ENCODE peak calls at places on chromosomes 4 and X, in ten cellular contexts. Y is mesenchymal stem cell; R is activated CD4-positive, alpha-beta T cell treated with anti-CD3 and anti-CD28 coated beads for 36 hours; W is HT1080; V is AG09309; D is Daoy; P is stimulated activated CD4-positive, alpha-beta T cell treated with anti-CD3 and anti-CD28 coated beads, Interleukin-2, amount 100 ng/mL, for 48 hours; A is NCI-H226; H is NCI-H1092; O is lung microvascular endothelial cell. C is an unnamed sample.
A peak's percentile ranks its signal among the peaks of the same experiment; 100 is the strongest.

GRCh38 chr4:140176735-140177134 is 22.8 kb upstream of the MAML3 start:
- DNase-seq in Y (peak; percentile 56), R (no peak), W (peak; percentile 94), V (no peak), D (peak; percentile 9), P (no peak), A (no peak), H (no peak), O (peak; percentile 72), C (no peak)

GRCh38 chr4:24105183-24106039 is 215.6 kb upstream of the PPARGC1A start:
- DNase-seq in Y (peak; percentile 91), R (no peak), W (peak; percentile 89), V (peak; percentile 80), D (peak; percentile 78), P (no peak), A (peak; percentile 85), H (no peak), O (peak; percentile 55), C (no peak)

GRCh38 chr4:127055349-127055748 is 577.4 kb upstream of the INTU start:
- DNase-seq in Y (no peak), R (no peak), W (peak; percentile 84), V (no peak), D (peak; percentile 17), P (no peak), A (no peak), H (peak; percentile 94), O (no peak), C (no peak)

GRCh38 chr4:20252656-20253271 is 1.1 kb downstream of the SLIT2 start:
- DNase-seq in Y (peak; percentile 38), R (peak; percentile 13), W (no peak), V (no peak), D (peak; percentile 28), P (no peak), A (no peak), H (no peak), O (peak; percentile 50), C (no peak)

GRCh38 chrX:20265221-20265725 is 1.4 kb downstream of the RPS6KA3 start:
- DNase-seq in Y (peak; percentile 80), R (peak; percentile 86), W (peak; percentile 59), V (no peak), D (peak; percentile 83), P (peak; percentile 48), A (peak; percentile 82), H (no peak), O (peak; percentile 71), C (no peak)

GRCh38 chrX:129665916-129666644 is 11.3 kb upstream of the APLN start:
- DNase-seq in Y (peak; percentile 72), R (no peak), W (peak; percentile 90), V (peak; percentile 23), D (peak; percentile 81), P (no peak), A (peak; percentile 83), H (no peak), O (peak; percentile 88), C (no peak)

GRCh38 chr4:33133723-33134122 is 2413.6 kb downstream of the PCDH7 start:
- DNase-seq in Y (no peak), R (no peak), W (no peak), V (no peak), D (no peak), P (no peak), A (no peak), H (no peak), O (no peak), C (no peak)

GRCh38 chr4:95124906-95125504 is 367.2 kb downstream of the BMPR1B start:
- DNase-seq in Y (peak; percentile 73), R (peak; percentile 14), W (peak; percentile 48), V (peak; percentile 48), D (peak; percentile 51), P (no peak), A (peak; percentile 25), H (no peak), O (peak; percentile 74), C (no peak)

GRCh38 chr4:87949961-87950360 is 25.6 kb upstream of the SPP1 start:
- DNase-seq in Y (peak; percentile 28), R (no peak), W (peak; percentile 86), V (no peak), D (peak; percentile 59), P (no peak), A (peak; percentile 80), H (no peak), O (peak; percentile 82), C (no peak)

GRCh38 chrX:56783450-56783831 is 54.4 kb downstream of the NBDY start:
- DNase-seq in Y (no peak), R (no peak), W (no peak), V (no peak), D (no peak), P (peak; percentile 72), A (no peak), H (no peak), O (peak; percentile 49), C (no peak)

GRCh38 chr4:159505275-159505975 is 402.5 kb downstream of the RAPGEF2 start:
- DNase-seq in Y (no peak), R (no peak), W (no peak), V (no peak), D (no peak), P (no peak), A (no peak), H (no peak), O (no peak), C (no peak)

GRCh38 chr4:82217986-82218715 is 155.6 kb downstream of the HNRNPD start:
- DNase-seq in Y (no peak), R (peak; percentile 28), W (no peak), V (no peak), D (no peak), P (no peak), A (no peak), H (no peak), O (peak; percentile 6), C (no peak)

GRCh38 chr4:108135549-108136209 is 33.1 kb downstream of the LEF1 start:
- DNase-seq in Y (no peak), R (peak; percentile 42), W (no peak), V (no peak), D (no peak), P (no peak), A (no peak), H (no peak), O (no peak), C (no peak)

GRCh38 chr4:163166041-163166579 is 580 bp downstream of the NAF1 start:
- DNase-seq in Y (peak; percentile 77), R (peak; percentile 73), W (peak; percentile 47), V (no peak), D (peak; percentile 27), P (peak; percentile 39), A (no peak), H (peak; percentile 19), O (peak; percentile 56), C (no peak)

GRCh38 chrX:154131955-154132354 is 12.1 kb upstream of the OPN1LW start:
- DNase-seq in Y (no peak), R (no peak), W (no peak), V (no peak), D (no peak), P (no peak), A (no peak), H (no peak), O (no peak), C (no peak)

GRCh38 chrX:44216171-44216570 is 127.3 kb downstream of the EFHC2 start:
- DNase-seq in Y (no peak), R (no peak), W (no peak), V (no peak), D (no peak), P (no peak), A (no peak), H (no peak), O (no peak), C (no peak)